ENCODE peak calls at places on chromosomes 13 and 19, in six cellular contexts. C, N, R, W, S and Z are unnamed samples.

GRCh38 chr19:6425732-6426686 is 1.4 kb upstream of the KHSRP start:
- DNase-seq in C (no peak), N (no peak), R (no peak), W (no peak), S (peak), Z (no peak)

GRCh38 chr19:43782689-43783231 is 2.0 kb upstream of the KCNN4 start:
- DNase-seq in C (no peak), N (no peak), R (no peak), W (peak), S (no peak), Z (no peak)

GRCh38 chr13:93262729-93263128 is 36.1 kb downstream of the GPC6 start:
- DNase-seq in C (no peak), N (no peak), R (no peak), W (peak), S (no peak), Z (no peak)

GRCh38 chr13:90591260-90591926 is 756.1 kb upstream of the MIR17HG start:
- DNase-seq in C (no peak), N (no peak), R (no peak), W (no peak), S (no peak), Z (no peak)

GRCh38 chr13:79749985-79750551 is 269.1 kb downstream of the NDFIP2 start:
- DNase-seq in C (no peak), N (no peak), R (no peak), W (peak), S (peak), Z (no peak)

GRCh38 chr19:2613507-2614295 is 88.8 kb downstream of the GNG7 start:
- DNase-seq in C (peak), N (peak), R (peak), W (peak), S (no peak), Z (peak)

GRCh38 chr19:41554902-41555301 is 21.1 kb upstream of the CEACAM21 start:
- DNase-seq in C (no peak), N (no peak), R (no peak), W (no peak), S (no peak), Z (no peak)

GRCh38 chr19:49953376-49953775 is 7.6 kb downstream of the SIGLEC11 start:
- DNase-seq in C (no peak), N (no peak), R (no peak), W (no peak), S (no peak), Z (no peak)

GRCh38 chr13:106847049-106847448 is 279.1 kb upstream of the ARGLU1 start:
- DNase-seq in C (no peak), N (no peak), R (no peak), W (no peak), S (no peak), Z (no peak)

GRCh38 chr19:4831351-4832340 is at the start of gene TICAM1:
- DNase-seq in C (peak), N (peak), R (no peak), W (peak), S (peak), Z (peak)

GRCh38 chr19:43574424-43575155 is 737 bp downstream of the XRCC1 start:
- DNase-seq in C (no peak), N (no peak), R (no peak), W (no peak), S (no peak), Z (no peak)

GRCh38 chr13:110819203-110820014 is 95.5 kb downstream of the ANKRD10 start:
- DNase-seq in C (peak), N (peak), R (peak), W (peak), S (peak), Z (peak)

GRCh38 chr19:48398329-48399235 is 5.1 kb downstream of the GRIN2D start:
- DNase-seq in C (peak), N (peak), R (peak), W (peak), S (peak), Z (peak)

GRCh38 chr19:48556163-48556562 is 4.2 kb downstream of the SULT2B1 start:
- DNase-seq in C (no peak), N (no peak), R (no peak), W (peak), S (no peak), Z (no peak)

GRCh38 chr19:12955996-12956395 is 1.0 kb downstream of the GADD45GIP1 start:
- DNase-seq in C (no peak), N (no peak), R (no peak), W (no peak), S (no peak), Z (no peak)

GRCh38 chr13:105365831-105366230 is 1169.6 kb downstream of the EFNB2 start:
- DNase-seq in C (no peak), N (no peak), R (no peak), W (no peak), S (no peak), Z (no peak)

GRCh38 chr19:39480337-39481228 is at the start of gene TIMM50:
- DNase-seq in C (peak), N (peak), R (peak), W (peak), S (peak), Z (peak)
- TF ChIP-seq CTCF in C (no peak), N (no peak), R (no peak), W (no peak), S (no peak), Z (no peak)

GRCh38 chr13:83919775-83920174 is 37.5 kb upstream of the SLITRK1 start:
- DNase-seq in C (no peak), N (no peak), R (no peak), W (no peak), S (no peak), Z (no peak)
- TF ChIP-seq CTCF in C (no peak), N (no peak), R (no peak), W (no peak), S (no peak), Z (no peak)

DNA sequence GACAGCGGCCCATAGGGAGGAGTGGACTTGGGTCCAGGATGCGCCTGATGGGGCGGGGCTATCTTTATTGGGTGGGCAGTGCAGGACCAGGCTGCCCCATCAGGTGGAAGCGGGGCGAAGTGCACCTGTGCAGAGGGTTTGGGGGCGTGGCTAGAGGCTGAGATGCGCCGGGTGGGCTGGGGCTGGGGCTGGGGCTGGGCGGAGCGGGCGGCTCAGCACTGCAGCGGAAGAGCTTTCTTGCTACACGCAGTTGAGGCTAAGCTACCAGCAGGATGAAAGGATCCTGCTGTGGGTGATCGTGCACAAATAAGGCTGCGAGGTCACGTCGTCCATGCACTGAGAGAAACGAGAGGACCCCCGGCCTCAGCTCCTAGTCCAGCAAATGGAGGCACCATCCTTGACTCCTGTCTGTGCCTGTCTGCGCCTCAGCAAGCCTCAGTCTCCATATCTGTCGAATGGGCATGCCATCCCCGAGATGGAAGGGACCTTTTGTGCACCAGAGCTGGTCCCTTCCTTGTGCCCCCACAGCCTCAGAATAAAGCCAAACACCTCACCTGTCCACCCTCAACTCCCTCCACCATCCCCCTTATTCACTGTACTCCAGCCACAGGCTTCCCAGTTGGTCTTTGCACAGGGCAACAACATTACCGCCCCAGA is 20.9 kb upstream of the HOMER3 start:
- DNase-seq in C (no peak), N (no peak), R (no peak), W (no peak), S (no peak), Z (no peak)
- TF ChIP-seq CTCF in C (no peak), N (no peak), R (no peak), W (no peak), S (no peak), Z (no peak)

GRCh38 chr19:16564842-16565241 is 7.4 kb downstream of the SLC35E1 start:
- DNase-seq in C (no peak), N (no peak), R (no peak), W (no peak), S (no peak), Z (no peak)
- TF ChIP-seq CTCF in C (no peak), N (no peak), R (no peak), W (no peak), S (no peak), Z (no peak)

GRCh38 chr13:30423891-30424290 is 1.6 kb downstream of the UBE2L5 start:
- DNase-seq in C (no peak), N (no peak), R (no peak), W (no peak), S (no peak), Z (no peak)

GRCh38 chr13:30421093-30422055 is 919 bp upstream of the UBE2L5 start:
- DNase-seq in C (peak), N (peak), R (peak), W (peak), S (peak), Z (no peak)

GRCh38 chr13:30418886-30419459 is 3.3 kb upstream of the UBE2L5 start:
- DNase-seq in C (no peak), N (no peak), R (no peak), W (no peak), S (no peak), Z (no peak)

GRCh38 chr13:30418075-30418715 is 4.1 kb upstream of the UBE2L5 start:
- DNase-seq in C (no peak), N (no peak), R (no peak), W (no peak), S (no peak), Z (no peak)

GRCh38 chr13:30422056-30422914 is at the start of gene UBE2L5:
- DNase-seq in C (peak), N (peak), R (peak), W (peak), S (peak), Z (peak)
- TF ChIP-seq CTCF in C (no peak), N (no peak), R (no peak), W (no peak), S (no peak), Z (no peak)